ENCODE peak calls at places on chromosomes 5 and 9, in eight cellular contexts. A, U, M, H, P, Y, K and I are unnamed samples. For H3K4me1, the result is how much of the 10 kb centered on the place peaks cover.

GRCh38 chr9:123867971-123868370 is 62.0 kb downstream of the DENND1A start:
- DNase-seq in A (no peak), U (no peak), M (no peak), H (no peak), P (no peak), Y (no peak), K (no peak), I (no peak)

GRCh38 chr5:121963409-121963808 is 1.6 kb downstream of the SRFBP1 start:
- DNase-seq in A (no peak), U (no peak), M (no peak), H (no peak), P (no peak), Y (no peak), K (no peak), I (no peak)

GRCh38 chr5:73121109-73121443 is 701 bp downstream of the TMEM171 start:
- DNase-seq in A (no peak), U (no peak), M (no peak), H (no peak), P (no peak), Y (peak), K (no peak), I (no peak)

GRCh38 chr5:151239237-151239861 is 13.6 kb upstream of the GM2A start:
- DNase-seq in A (peak), U (peak), M (peak), H (peak), P (peak), Y (peak), K (no peak), I (no peak)

GRCh38 chr9:90916147-90916734 is 114.6 kb downstream of the SYK start:
- DNase-seq in A (no peak), U (no peak), M (no peak), H (no peak), P (no peak), Y (no peak), K (no peak), I (no peak)

GRCh38 chr5:128426090-128426534 is 111.9 kb downstream of the FBN2 start:
- DNase-seq in A (no peak), U (no peak), M (no peak), H (no peak), P (no peak), Y (peak), K (no peak), I (no peak)

GRCh38 chr5:170612256-170612656 is 108.4 kb downstream of the KCNIP1 start:
- DNase-seq in A (no peak), U (no peak), M (no peak), H (no peak), P (no peak), Y (no peak), K (no peak), I (no peak)

GRCh38 chr9:136016882-136017812 is 56.0 kb upstream of the UBAC1 start:
- DNase-seq in A (no peak), U (no peak), M (peak), H (peak), P (peak), Y (no peak), K (no peak), I (no peak)

GRCh38 chr9:136093331-136093986 is 1.6 kb downstream of the NACC2 start:
- DNase-seq in A (no peak), U (no peak), M (no peak), H (no peak), P (no peak), Y (peak), K (no peak), I (no peak)

GRCh38 chr5:162565-163337 is 28.5 kb upstream of the LRRC14B start:
- DNase-seq in A (peak), U (no peak), M (peak), H (no peak), P (peak), Y (no peak), K (peak), I (no peak)

GRCh38 chr5:892390-893136 is at the start of the genes BRD9 and TRIP13:
- DNase-seq in A (peak), U (peak), M (peak), H (peak), P (peak), Y (peak), K (no peak), I (no peak)

GRCh38 chr5:64865662-64866061 is 96.9 kb downstream of the CWC27 start:
- DNase-seq in A (no peak), U (no peak), M (no peak), H (no peak), P (no peak), Y (no peak), K (no peak), I (no peak)

GRCh38 chr9:125472926-125473701 is 211.5 kb downstream of the GAPVD1 start:
- DNase-seq in A (peak), U (peak), M (no peak), H (peak), P (no peak), Y (peak), K (no peak), I (no peak)

GRCh38 chr9:134553061-134553891 is 88.3 kb upstream of the COL5A1 start:
- DNase-seq in A (peak), U (no peak), M (no peak), H (no peak), P (peak), Y (no peak), K (peak), I (no peak)

DNA sequence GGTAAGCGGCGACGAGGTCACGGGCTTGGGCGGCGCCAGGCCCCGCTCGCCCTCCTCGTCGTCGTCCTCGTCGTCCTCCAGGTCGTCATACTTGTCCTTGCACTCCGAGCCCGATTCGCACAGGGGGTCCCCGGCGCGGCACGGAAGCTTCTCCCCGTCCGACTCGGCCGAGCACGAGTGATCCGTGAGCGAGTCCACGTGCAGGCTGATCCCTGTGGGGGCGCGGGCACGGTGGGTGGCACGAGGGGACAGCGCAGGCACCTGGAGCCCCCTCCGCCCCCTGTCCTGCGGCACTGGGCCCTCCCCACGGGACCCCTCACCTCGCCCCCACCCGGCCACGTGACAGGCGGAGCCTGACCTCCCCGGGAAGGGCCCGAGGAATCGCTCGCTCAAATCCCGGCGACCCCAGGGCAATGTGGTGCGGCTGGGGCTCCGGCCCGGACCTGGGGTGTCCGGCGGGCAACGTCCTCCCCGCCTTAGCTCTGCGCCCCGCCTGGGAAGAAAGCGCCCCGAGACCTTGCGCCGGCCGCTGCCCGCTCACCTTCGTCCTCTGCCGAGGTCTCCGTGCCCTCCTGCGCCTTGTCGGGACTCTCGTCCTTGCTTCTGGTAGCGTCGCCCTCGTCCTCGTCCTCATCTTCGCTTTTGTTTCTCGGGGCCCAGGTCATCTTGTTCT is 2.5 kb downstream of the IRX2 start:
- DNase-seq in A (no peak), U (no peak), M (no peak), H (no peak), P (no peak), Y (no peak), K (no peak), I (no peak)
- H3K4me3 ChIP-seq in A (no peak), U (peak), M (no peak), H (peak), P (no peak), Y (no peak), K (no peak), I (no peak)

DNA sequence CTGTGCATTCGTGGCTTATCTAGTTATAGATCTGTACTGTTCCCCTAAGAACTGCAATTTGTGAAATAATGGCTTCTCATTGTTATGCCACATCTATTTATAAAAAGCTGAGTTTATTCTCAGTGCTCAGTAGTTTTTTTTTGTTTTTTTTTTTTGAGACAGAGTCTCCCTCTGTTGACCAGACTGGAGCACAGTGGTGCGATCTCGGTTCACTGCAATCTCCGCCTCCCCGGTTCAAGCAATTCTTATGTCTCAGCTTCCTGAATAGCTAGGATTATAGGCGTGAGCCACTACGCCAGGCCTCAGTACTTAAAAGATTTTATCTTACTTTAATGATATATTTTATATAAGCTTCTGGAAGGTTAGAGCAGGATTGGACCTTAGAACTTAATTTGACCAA is 19.0 kb downstream of the SEC61B start:
- DNase-seq in A (no peak), U (no peak), M (no peak), H (no peak), P (no peak), Y (no peak), K (no peak), I (no peak)
- H3K4me1 ChIP-seq in A (under half), U (under half), M (under half), H (under half), P (under half), Y (under half), K (under half), I (under half)

GRCh38 chr5:145233461-145233860 is 601.7 kb downstream of the PRELID2 start:
- DNase-seq in A (no peak), U (no peak), M (no peak), H (no peak), P (no peak), Y (no peak), K (no peak), I (no peak)

GRCh38 chr5:145236966-145237365 is 598.2 kb downstream of the PRELID2 start:
- DNase-seq in A (no peak), U (no peak), M (no peak), H (no peak), P (no peak), Y (no peak), K (no peak), I (no peak)

GRCh38 chr5:145236127-145236526 is 599.0 kb downstream of the PRELID2 start:
- DNase-seq in A (no peak), U (no peak), M (no peak), H (no peak), P (no peak), Y (peak), K (no peak), I (no peak)

GRCh38 chr5:145243016-145243415 is 592.1 kb downstream of the PRELID2 start:
- DNase-seq in A (no peak), U (no peak), M (no peak), H (no peak), P (no peak), Y (peak), K (no peak), I (no peak)

GRCh38 chr5:145237843-145238242 is 597.3 kb downstream of the PRELID2 start:
- DNase-seq in A (no peak), U (peak), M (no peak), H (no peak), P (peak), Y (peak), K (no peak), I (no peak)
- TF ChIP-seq CTCF in A (no peak), U (peak), M (no peak), H (no peak), P (peak), Y (peak), K (peak), I (no peak)

DNA sequence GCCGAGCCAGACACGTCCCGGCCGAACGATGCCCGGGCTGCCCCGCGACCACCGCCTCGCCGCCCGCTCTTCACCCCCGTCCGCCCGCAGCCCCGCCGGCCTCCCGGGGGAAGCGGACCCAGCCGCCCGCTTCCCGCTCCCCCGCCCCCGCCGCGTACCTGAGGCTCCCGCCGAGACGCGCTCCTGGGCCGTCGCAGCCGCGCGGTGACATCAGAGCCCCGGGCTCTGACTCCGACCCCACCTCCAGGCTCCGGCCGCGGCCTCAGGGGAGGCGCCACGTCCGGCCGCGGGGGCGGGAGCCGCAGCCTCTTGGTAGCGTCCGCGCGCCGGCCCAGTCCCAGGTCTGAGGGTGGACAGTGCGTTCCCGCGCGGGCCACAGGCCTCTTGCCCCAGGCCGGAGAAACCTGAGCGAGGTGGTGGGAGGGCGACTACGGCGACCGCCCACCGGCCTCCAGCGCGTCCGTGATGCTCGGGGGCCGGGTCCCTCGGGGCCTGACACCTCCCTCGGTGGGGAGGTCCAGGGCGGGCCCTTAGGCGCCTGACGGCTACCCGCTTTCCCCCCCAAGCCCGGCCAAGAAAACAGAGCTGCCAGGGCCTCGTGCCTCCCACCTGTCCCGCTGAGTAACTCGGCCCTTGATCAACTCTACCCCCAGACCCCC is at the start of gene SHROOM1:
- DNase-seq in A (peak), U (peak), M (peak), H (peak), P (peak), Y (peak), K (peak), I (no peak)
- H3K4me3 ChIP-seq in A (peak), U (peak), M (peak), H (peak), P (peak), Y (peak), K (peak), I (peak)

GRCh38 chr5:74631088-74631960 is 9.2 kb downstream of the ENC1 start:
- DNase-seq in A (no peak), U (peak), M (no peak), H (peak), P (no peak), Y (peak), K (no peak), I (no peak)
- H3K4me1 ChIP-seq in A (under half), U (under half), M (under half), H (under half), P (half or more), Y (under half), K (under half), I (under half)

DNA sequence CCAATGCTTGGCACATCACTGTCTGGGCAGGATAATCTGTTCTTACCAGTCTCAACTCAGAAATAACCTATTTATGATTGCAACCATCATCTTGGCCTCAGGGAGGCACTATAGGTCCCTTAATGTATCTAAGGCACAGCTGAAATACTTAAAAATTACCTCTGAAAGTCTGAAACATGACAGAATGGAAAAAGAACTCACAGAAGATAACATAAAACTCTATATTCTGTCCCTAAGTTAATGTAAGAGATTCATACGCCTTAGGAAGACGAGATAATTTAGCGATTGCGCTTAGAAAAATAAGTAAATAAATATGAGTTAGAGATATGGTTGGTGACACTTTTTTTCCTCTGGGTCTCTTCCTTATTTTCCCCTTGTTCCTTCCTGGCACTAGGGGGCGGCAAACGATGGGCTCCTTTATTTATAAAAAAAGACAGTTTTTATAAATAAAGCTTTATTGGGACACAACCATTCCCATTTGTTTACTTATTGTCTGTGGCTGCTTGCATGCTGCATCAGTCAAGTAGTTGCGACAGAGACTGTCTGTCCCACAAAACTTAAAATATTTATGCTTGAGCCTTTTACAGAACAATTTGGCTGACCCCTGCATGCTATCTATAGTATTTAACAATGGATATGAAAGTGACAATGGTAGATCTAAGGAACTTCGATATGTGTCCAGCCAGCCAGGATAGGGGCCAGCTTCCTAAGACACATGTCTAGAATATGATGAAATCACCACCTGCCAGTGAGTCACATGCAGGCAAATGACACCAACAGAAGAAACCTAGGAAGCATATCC is 79.6 kb downstream of the PDE4D start:
- DNase-seq in A (no peak), U (peak), M (no peak), H (no peak), P (peak), Y (peak), K (no peak), I (no peak)
- TF ChIP-seq CTCF in A (no peak), U (peak), M (peak), H (no peak), P (peak), Y (peak), K (peak), I (peak)

GRCh38 chr5:135191084-135191826 is 157.2 kb upstream of the PITX1 start:
- DNase-seq in A (peak), U (peak), M (peak), H (peak), P (peak), Y (peak), K (peak), I (no peak)

GRCh38 chr5:135189024-135189423 is 155.0 kb upstream of the PITX1 start:
- DNase-seq in A (no peak), U (no peak), M (no peak), H (no peak), P (no peak), Y (no peak), K (no peak), I (no peak)

GRCh38 chr5:135192351-135192750 is 158.3 kb upstream of the PITX1 start:
- DNase-seq in A (no peak), U (no peak), M (no peak), H (no peak), P (no peak), Y (no peak), K (no peak), I (no peak)

GRCh38 chr5:135188233-135188909 is 154.3 kb upstream of the PITX1 start:
- DNase-seq in A (no peak), U (no peak), M (no peak), H (no peak), P (no peak), Y (no peak), K (no peak), I (no peak)

GRCh38 chr5:135190345-135191083 is 156.5 kb upstream of the PITX1 start:
- DNase-seq in A (no peak), U (no peak), M (no peak), H (no peak), P (no peak), Y (no peak), K (no peak), I (no peak)
- H3K4me3 ChIP-seq in A (peak), U (no peak), M (peak), H (no peak), P (peak), Y (no peak), K (peak), I (peak)